ENCODE peak calls at places on chromosomes 2 and 18, in four cellular contexts. F is activated CD8-positive, alpha-beta memory T cell treated with anti-CD3 and anti-CD28 coated beads for 48 hours; J is GM23248; B is activated T-helper 1 cell treated with Interleukin-2 at 50 U/mL for 16 hours. A is an unnamed sample.

GRCh38 chr2:152534460-152535131 is 182.7 kb downstream of the PRPF40A start:
- DNase-seq in F (no peak), J (peak; percentile 50), B (no peak), A (no peak)

GRCh38 chr18:22324191-22325131 is 93.3 kb downstream of the CTAGE1 start:
- DNase-seq in F (no peak), J (peak; percentile 47), B (no peak), A (no peak)

GRCh38 chr2:129847043-129847442 is 132.4 kb upstream of the RAB6C start:
- DNase-seq in F (no peak), J (peak; percentile 28), B (no peak), A (no peak)

GRCh38 chr18:32920796-32921787 is 148.3 kb upstream of the KLHL14 start:
- DNase-seq in F (no peak), J (peak; percentile 95), B (no peak), A (no peak)

GRCh38 chr2:192029089-192029488 is 165.6 kb downstream of the TMEFF2 start:
- DNase-seq in F (no peak), J (peak; percentile 26), B (no peak), A (no peak)

GRCh38 chr2:15964936-15965563 is 24.7 kb downstream of the MYCN start:
- DNase-seq in F (no peak), J (no peak), B (no peak), A (no peak)

GRCh38 chr2:220695397-220696279 is 876.5 kb downstream of the EPHA4 start:
- DNase-seq in F (no peak), J (no peak), B (no peak), A (no peak)

GRCh38 chr2:20507166-20507692 is 60.4 kb downstream of the RHOB start:
- DNase-seq in F (no peak), J (peak; percentile 21), B (no peak), A (no peak)

GRCh38 chr2:223856584-223856983 is 19.2 kb upstream of the AP1S3 start:
- DNase-seq in F (no peak), J (no peak), B (no peak), A (no peak)

GRCh38 chr2:111143107-111143886 is 22.6 kb downstream of the BCL2L11 start:
- DNase-seq in F (no peak), J (no peak), B (no peak), A (no peak)

GRCh38 chr18:31723998-31724711 is 36.5 kb downstream of the SLC25A52 start:
- DNase-seq in F (no peak), J (peak; percentile 39), B (no peak), A (no peak)

GRCh38 chr2:1743396-1744150 is 742 bp downstream of the PXDN start:
- DNase-seq in F (no peak), J (peak; percentile 82), B (no peak), A (no peak)

GRCh38 chr2:71672640-71673401 is 219.5 kb downstream of the DYSF start:
- DNase-seq in F (no peak), J (no peak), B (no peak), A (no peak)

GRCh38 chr2:232551289-232551688 is 800 bp downstream of the EIF4E2 start:
- DNase-seq in F (no peak), J (no peak), B (no peak), A (no peak)

GRCh38 chr2:38763728-38764127 is 12.6 kb upstream of the SRSF7 start:
- DNase-seq in F (no peak), J (no peak), B (no peak), A (no peak)

GRCh38 chr2:218733615-218734021 is 23.0 kb downstream of the TTLL4 start:
- DNase-seq in F (no peak), J (peak; percentile 67), B (no peak), A (no peak)

GRCh38 chr2:60926751-60927568 is 45.6 kb downstream of the REL start:
- DNase-seq in F (no peak), J (peak; percentile 44), B (no peak), A (no peak)

GRCh38 chr2:23118313-23118712 is 266.7 kb upstream of the KLHL29 start:
- DNase-seq in F (no peak), J (no peak), B (no peak), A (no peak)

GRCh38 chr2:75268112-75268511 is 68.8 kb upstream of the TACR1 start:
- DNase-seq in F (no peak), J (no peak), B (no peak), A (no peak)

GRCh38 chr2:47460766-47461165 is 57.8 kb downstream of the MSH2 start:
- DNase-seq in F (no peak), J (no peak), B (no peak), A (no peak)

GRCh38 chr18:77765468-77765867 is 515.8 kb downstream of the GALR1 start:
- DNase-seq in F (no peak), J (peak; percentile 1), B (no peak), A (no peak)

GRCh38 chr2:101574622-101575021 is 99.7 kb upstream of the RFX8 start:
- DNase-seq in F (no peak), J (no peak), B (no peak), A (no peak)

GRCh38 chr18:5890261-5890605 is 5.1 kb downstream of the TMEM200C start:
- DNase-seq in F (no peak), J (no peak), B (no peak), A (no peak)

GRCh38 chr2:162711832-162712540 is 126.6 kb downstream of the KCNH7 start:
- DNase-seq in F (no peak), J (no peak), B (no peak), A (no peak)

GRCh38 chr2:64594563-64594989 is 59.1 kb downstream of the SERTAD2 start:
- DNase-seq in F (no peak), J (peak; percentile 92), B (no peak), A (no peak)

GRCh38 chr2:38692636-38693318 is 26.9 kb downstream of the GALM start:
- DNase-seq in F (no peak), J (no peak), B (no peak), A (no peak)

GRCh38 chr2:196155597-196155996 is 15.8 kb downstream of the STK17B start:
- DNase-seq in F (no peak), J (no peak), B (no peak), A (no peak)

GRCh38 chr2:151754253-151754897 is 20.1 kb upstream of the NEB start:
- DNase-seq in F (no peak), J (no peak), B (no peak), A (no peak)

GRCh38 chr2:9164112-9164608 is 42.5 kb upstream of the ASAP2 start:
- DNase-seq in F (no peak), J (peak; percentile 17), B (no peak), A (no peak)

GRCh38 chr2:212815453-212815852 is 276.9 kb upstream of the ERBB4 start:
- DNase-seq in F (no peak), J (no peak), B (no peak), A (no peak)